ENCODE peak calls at places on chromosomes 1 and 21, in eight cellular contexts. K is activated CD4-positive, alpha-beta T cell treated with anti-CD3 and anti-CD28 coated beads, Interleukin-2, amount 10 ng/mL, durations not matched to agents 7 days and 5 days; X is heart left ventricle; G is Kasumi-1; I is GM10248; Z is kidney glomerular epithelial cell; A is cardiac fibroblast; J is ascending aorta. S is an unnamed sample.

GRCh38 chr21:22345624-22346023 is 1347.4 kb downstream of the NCAM2 start:
- DNase-seq in K (no peak), X (no peak), G (no peak), I (no peak), Z (no peak), A (no peak), J (no peak), S (no peak)

GRCh38 chr1:206445116-206445515 is 25.2 kb upstream of the IKBKE start:
- DNase-seq in K (no peak), X (peak; percentile 51), G (no peak), I (no peak), Z (no peak), A (peak; percentile 49), J (peak; percentile 83), S (no peak)

GRCh38 chr1:114803001-114803400 is 22.5 kb upstream of the SIKE1 start:
- DNase-seq in K (no peak), X (no peak), G (no peak), I (no peak), Z (peak; percentile 97), A (no peak), J (no peak), S (no peak)

GRCh38 chr1:51300270-51300669 is 30.1 kb downstream of the TTC39A start:
- DNase-seq in K (no peak), X (no peak), G (no peak), I (no peak), Z (no peak), A (no peak), J (no peak), S (no peak)

GRCh38 chr1:162956922-162957321 is 95.9 kb upstream of the CCDC190 start:
- DNase-seq in K (no peak), X (no peak), G (no peak), I (no peak), Z (peak; percentile 61), A (no peak), J (no peak), S (no peak)

GRCh38 chr1:162003061-162003824 is 20.4 kb downstream of the OLFML2B start:
- DNase-seq in K (no peak), X (no peak), G (no peak), I (no peak), Z (no peak), A (peak; percentile 79), J (peak; percentile 84), S (no peak)

GRCh38 chr1:15803380-15803779 is 4.1 kb downstream of the UQCRHL start:
- DNase-seq in K (peak; percentile 17), X (no peak), G (peak; percentile 32), I (no peak), Z (no peak), A (no peak), J (no peak), S (no peak)

GRCh38 chr1:201347498-201348210 is 29.8 kb downstream of the TNNT2 start:
- DNase-seq in K (no peak), X (no peak), G (no peak), I (no peak), Z (no peak), A (no peak), J (no peak), S (no peak)

GRCh38 chr1:40806240-40806639 is 22.7 kb downstream of the KCNQ4 start:
- DNase-seq in K (no peak), X (no peak), G (no peak), I (no peak), Z (no peak), A (no peak), J (no peak), S (no peak)

GRCh38 chr1:93997756-93998155 is 88.5 kb upstream of the GCLM start:
- DNase-seq in K (no peak), X (no peak), G (no peak), I (no peak), Z (no peak), A (no peak), J (no peak), S (no peak)

GRCh38 chr21:19501115-19501514 is 1097.5 kb upstream of the TMPRSS15 start:
- DNase-seq in K (no peak), X (no peak), G (no peak), I (no peak), Z (no peak), A (no peak), J (no peak), S (no peak)

GRCh38 chr1:35379317-35380000 is 111.0 kb downstream of the ZMYM4 start:
- DNase-seq in K (no peak), X (no peak), G (no peak), I (no peak), Z (no peak), A (no peak), J (no peak), S (no peak)

GRCh38 chr1:87983841-87984240 is 655.2 kb downstream of the LMO4 start:
- DNase-seq in K (no peak), X (no peak), G (no peak), I (no peak), Z (no peak), A (peak; percentile 45), J (no peak), S (no peak)

GRCh38 chr1:14602131-14602530 is 3.6 kb downstream of the KAZN start:
- DNase-seq in K (no peak), X (no peak), G (no peak), I (no peak), Z (peak; percentile 79), A (peak; percentile 75), J (peak; percentile 66), S (no peak)

GRCh38 chr1:63917571-63918394 is 144.0 kb downstream of the ROR1 start:
- DNase-seq in K (peak; percentile 10), X (no peak), G (no peak), I (no peak), Z (peak; percentile 46), A (no peak), J (peak; percentile 74), S (no peak)

GRCh38 chr1:206606867-206607266 is 5.4 kb downstream of the EIF2D start:
- DNase-seq in K (no peak), X (no peak), G (peak; percentile 85), I (no peak), Z (peak; percentile 1), A (peak; percentile 34), J (no peak), S (no peak)

GRCh38 chr1:219174672-219175564 is 1.2 kb downstream of the LYPLAL1 start:
- DNase-seq in K (peak; percentile 11), X (peak; percentile 13), G (peak; percentile 29), I (peak; percentile 15), Z (peak; percentile 84), A (peak; percentile 92), J (peak; percentile 64), S (no peak)

GRCh38 chr1:113373644-113374043 is 16.7 kb upstream of the MAGI3 start:
- DNase-seq in K (no peak), X (no peak), G (no peak), I (no peak), Z (no peak), A (no peak), J (no peak), S (no peak)

GRCh38 chr1:151523331-151523730 is 12.1 kb downstream of the CGN start:
- DNase-seq in K (no peak), X (no peak), G (no peak), I (no peak), Z (no peak), A (no peak), J (no peak), S (no peak)

GRCh38 chr1:40986328-40986783 is 6.9 kb downstream of the CTPS1 start:
- DNase-seq in K (no peak), X (no peak), G (no peak), I (no peak), Z (no peak), A (no peak), J (no peak), S (no peak)

GRCh38 chr1:222064388-222065201 is 322.7 kb upstream of the DUSP10 start:
- DNase-seq in K (no peak), X (no peak), G (no peak), I (no peak), Z (no peak), A (no peak), J (no peak), S (no peak)

GRCh38 chr1:10613340-10613739 is 138.6 kb downstream of the PEX14 start:
- DNase-seq in K (no peak), X (no peak), G (no peak), I (no peak), Z (no peak), A (no peak), J (no peak), S (no peak)

GRCh38 chr1:94926365-94926914 is 470 bp downstream of the CNN3 start:
- DNase-seq in K (peak; percentile 12), X (peak; percentile 63), G (no peak), I (peak; percentile 51), Z (peak; percentile 37), A (peak; percentile 71), J (peak; percentile 76), S (no peak)

GRCh38 chr1:40532844-40533424 is 1.5 kb downstream of the ZNF684 start:
- DNase-seq in K (peak; percentile 40), X (no peak), G (peak; percentile 87), I (peak; percentile 48), Z (peak; percentile 43), A (peak; percentile 65), J (no peak), S (no peak)

GRCh38 chr1:154574715-154575114 is 7.1 kb downstream of the CHRNB2 start:
- DNase-seq in K (no peak), X (no peak), G (no peak), I (no peak), Z (no peak), A (peak; percentile 38), J (no peak), S (no peak)

GRCh38 chr1:111032295-111032897 is 68.7 kb upstream of the LRIF1 start:
- DNase-seq in K (peak; percentile 63), X (no peak), G (peak; percentile 70), I (peak; percentile 50), Z (peak; percentile 38), A (peak; percentile 36), J (no peak), S (no peak)

S was measured in cortex of kidney.